ENCODE peak calls at places on chromosomes 7 and 10, in four cellular contexts. One of them, this sample, is unnamed.

GRCh38 chr7:123624527-123625183 is 23.0 kb downstream of the ASB15 start:
- DNase-seq in GM12878: peak; percentile 25
- DNase-seq in K562: peak; percentile 76
- DNase-seq in HepG2: peak; percentile 47
- DNase-seq in this sample: peak; percentile 86

GRCh38 chr10:117086545-117086944 is 51.5 kb downstream of the VAX1 start:
- DNase-seq in GM12878: no peak
- DNase-seq in K562: no peak
- DNase-seq in HepG2: no peak
- DNase-seq in this sample: no peak

GRCh38 chr7:121027761-121028681 is 39.5 kb downstream of the CPED1 start:
- DNase-seq in GM12878: no peak
- DNase-seq in K562: no peak
- DNase-seq in HepG2: peak; percentile 11
- DNase-seq in this sample: no peak

GRCh38 chr7:27423290-27423689 is 180.7 kb downstream of the EVX1 start:
- DNase-seq in GM12878: no peak
- DNase-seq in K562: no peak
- DNase-seq in HepG2: no peak
- DNase-seq in this sample: no peak

GRCh38 chr7:42931447-42931833 is 534 bp downstream of the PSMA2 start:
- DNase-seq in GM12878: no peak
- DNase-seq in K562: no peak
- DNase-seq in HepG2: no peak
- DNase-seq in this sample: no peak

GRCh38 chr7:55178292-55178862 is 159.6 kb downstream of the EGFR start:
- DNase-seq in GM12878: no peak
- DNase-seq in K562: no peak
- DNase-seq in HepG2: no peak
- DNase-seq in this sample: no peak

GRCh38 chr10:22174442-22174841 is 43.4 kb downstream of the EBLN1 start:
- DNase-seq in GM12878: no peak
- DNase-seq in K562: no peak
- DNase-seq in HepG2: no peak
- DNase-seq in this sample: no peak

GRCh38 chr7:45052011-45052410 is 36.8 kb downstream of the NACAD start:
- DNase-seq in GM12878: no peak
- DNase-seq in K562: no peak
- DNase-seq in HepG2: no peak
- DNase-seq in this sample: no peak

GRCh38 chr10:71850745-71851629 is at the start of gene PSAP:
- DNase-seq in GM12878: peak; percentile 91
- DNase-seq in K562: peak; percentile 100
- DNase-seq in HepG2: peak; percentile 95
- DNase-seq in this sample: peak; percentile 98

GRCh38 chr10:63236113-63236935 is 103.2 kb downstream of the NRBF2 start:
- DNase-seq in GM12878: no peak
- DNase-seq in K562: peak; percentile 52
- DNase-seq in HepG2: peak; percentile 44
- DNase-seq in this sample: no peak

GRCh38 chr7:70076325-70076724 is 478.1 kb downstream of the AUTS2 start:
- DNase-seq in GM12878: no peak
- DNase-seq in K562: no peak
- DNase-seq in HepG2: no peak
- DNase-seq in this sample: no peak

GRCh38 chr10:125002423-125003145 is 60.7 kb downstream of the ZRANB1 start:
- DNase-seq in GM12878: no peak
- DNase-seq in K562: no peak
- DNase-seq in HepG2: no peak
- DNase-seq in this sample: peak; percentile 8

GRCh38 chr7:18257711-18258110 is 230.1 kb upstream of the PRPS1L1 start:
- DNase-seq in GM12878: no peak
- DNase-seq in K562: no peak
- DNase-seq in HepG2: no peak
- DNase-seq in this sample: no peak

GRCh38 chr10:11147723-11148122 is 130.1 kb downstream of the CELF2 start:
- DNase-seq in GM12878: no peak
- DNase-seq in K562: no peak
- DNase-seq in HepG2: no peak
- DNase-seq in this sample: no peak

GRCh38 chr7:79531116-79531515 is 77.6 kb upstream of the MAGI2 start:
- DNase-seq in GM12878: no peak
- DNase-seq in K562: no peak
- DNase-seq in HepG2: no peak
- DNase-seq in this sample: no peak
- TF ChIP-seq TCF7 in GM12878: no peak
- TF ChIP-seq TCF7 in K562: no peak
- TF ChIP-seq TCF7 in HepG2: no peak
- TF ChIP-seq TCF7 in this sample: no peak

DNA sequence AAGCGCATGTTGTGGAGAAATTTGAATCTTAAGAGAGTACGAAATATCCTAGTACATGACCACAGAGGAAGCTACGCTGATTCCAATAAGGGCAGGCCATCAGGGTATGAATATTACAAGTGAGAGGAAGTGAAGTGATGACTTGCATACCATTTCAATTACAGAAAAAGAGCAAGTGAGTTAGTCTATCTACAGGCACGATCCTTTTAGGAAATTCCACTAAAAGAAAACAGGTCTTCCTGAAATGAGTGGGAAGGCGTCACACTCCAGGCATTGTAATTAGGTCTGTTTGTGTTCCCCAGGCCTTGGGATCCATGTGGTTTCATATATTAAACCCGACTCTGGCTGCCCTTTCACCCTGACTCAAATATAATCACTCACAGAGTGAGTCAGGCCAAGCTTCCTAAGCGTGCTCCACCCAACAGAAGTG is 152.5 kb downstream of the SEMA3A start:
- DNase-seq in GM12878: no peak
- DNase-seq in K562: no peak
- DNase-seq in HepG2: no peak
- DNase-seq in this sample: no peak
- TF ChIP-seq TCF7 in GM12878: no peak
- TF ChIP-seq TCF7 in K562: no peak
- TF ChIP-seq TCF7 in HepG2: no peak
- TF ChIP-seq TCF7 in this sample: no peak

GRCh38 chr10:32402499-32402898 is 43.4 kb upstream of the CCDC7 start:
- DNase-seq in GM12878: no peak
- DNase-seq in K562: no peak
- DNase-seq in HepG2: peak; percentile 35
- DNase-seq in this sample: no peak

GRCh38 chr10:32400961-32401360 is 45.0 kb upstream of the CCDC7 start:
- DNase-seq in GM12878: no peak
- DNase-seq in K562: no peak
- DNase-seq in HepG2: no peak
- DNase-seq in this sample: no peak

GRCh38 chr10:32408690-32409089 is 37.2 kb upstream of the CCDC7 start:
- DNase-seq in GM12878: no peak
- DNase-seq in K562: no peak
- DNase-seq in HepG2: no peak
- DNase-seq in this sample: no peak

DNA sequence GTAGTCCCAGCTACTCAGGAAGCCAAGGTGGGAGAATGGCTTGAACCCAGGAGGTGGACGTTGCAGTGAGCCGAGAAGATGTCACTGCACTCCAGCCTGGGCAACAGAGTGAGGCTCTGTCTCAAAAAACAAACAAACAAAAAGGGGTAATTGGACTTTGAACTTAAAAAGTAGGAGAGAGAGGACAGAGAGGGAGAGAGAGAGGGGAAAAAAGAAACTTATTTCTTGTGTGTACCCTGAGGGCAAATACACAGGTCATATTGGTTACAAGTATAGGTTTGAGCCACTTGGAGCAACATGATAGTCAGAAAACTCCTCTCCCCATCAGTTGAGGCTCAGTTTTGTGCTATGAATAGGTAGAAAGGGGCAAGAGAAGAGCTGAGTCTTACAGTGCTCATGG is 42.8 kb upstream of the CCDC7 start:
- DNase-seq in GM12878: no peak
- DNase-seq in K562: no peak
- DNase-seq in HepG2: no peak
- DNase-seq in this sample: no peak
- TF ChIP-seq TCF7 in GM12878: no peak
- TF ChIP-seq TCF7 in K562: no peak
- TF ChIP-seq TCF7 in HepG2: no peak
- TF ChIP-seq TCF7 in this sample: no peak

DNA sequence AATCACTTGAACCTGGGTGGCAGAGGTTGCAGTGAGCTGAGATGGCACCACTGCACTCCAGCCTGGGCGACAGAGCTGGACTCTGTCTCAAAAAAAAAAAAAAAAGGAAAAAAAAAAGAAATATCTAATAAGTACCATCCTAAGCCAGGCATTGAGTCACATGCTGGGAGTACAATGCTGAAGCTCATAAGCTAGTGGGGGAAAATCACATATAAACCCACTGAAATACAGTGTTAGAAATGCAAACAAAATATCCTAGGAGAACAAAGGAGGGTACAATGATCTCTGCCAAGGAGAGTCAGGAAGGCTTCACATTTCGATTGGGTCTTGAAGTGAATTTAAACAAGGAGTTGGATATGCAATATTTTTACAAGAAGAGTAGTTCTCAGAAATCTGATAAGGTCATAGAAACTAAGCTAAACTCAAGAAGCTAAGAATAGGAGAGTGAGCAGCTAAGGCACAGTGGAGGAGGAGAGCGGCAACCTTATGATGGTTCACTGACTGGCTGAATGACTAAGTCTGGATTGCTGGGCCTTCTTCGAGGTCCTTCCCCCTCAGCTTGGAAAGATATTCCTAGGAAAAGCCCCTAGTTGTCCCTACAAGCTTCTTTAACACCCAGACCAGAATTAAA is 115.5 kb downstream of the PHTF2 start:
- DNase-seq in GM12878: no peak
- DNase-seq in K562: peak; percentile 57
- DNase-seq in HepG2: no peak
- DNase-seq in this sample: no peak
- TF ChIP-seq TCF7 in GM12878: no peak
- TF ChIP-seq TCF7 in K562: no peak
- TF ChIP-seq TCF7 in HepG2: no peak
- TF ChIP-seq TCF7 in this sample: no peak

GRCh38 chr7:88318196-88318595 is 11.5 kb upstream of the STEAP4 start:
- DNase-seq in GM12878: no peak
- DNase-seq in K562: no peak
- DNase-seq in HepG2: no peak
- DNase-seq in this sample: no peak
- TF ChIP-seq TCF7 in GM12878: no peak
- TF ChIP-seq TCF7 in K562: no peak
- TF ChIP-seq TCF7 in HepG2: no peak
- TF ChIP-seq TCF7 in this sample: no peak

GRCh38 chr7:73861305-73861704 is 346 bp downstream of the TMEM270 start:
- DNase-seq in GM12878: no peak
- DNase-seq in K562: no peak
- DNase-seq in HepG2: no peak
- DNase-seq in this sample: no peak

GRCh38 chr7:73860859-73861258 is at the start of gene TMEM270:
- DNase-seq in GM12878: no peak
- DNase-seq in K562: no peak
- DNase-seq in HepG2: no peak
- DNase-seq in this sample: no peak

GRCh38 chr7:73856941-73857340 is 4.0 kb upstream of the TMEM270 start:
- DNase-seq in GM12878: no peak
- DNase-seq in K562: no peak
- DNase-seq in HepG2: no peak
- DNase-seq in this sample: no peak

GRCh38 chr7:73858807-73859206 is 2.2 kb upstream of the TMEM270 start:
- DNase-seq in GM12878: no peak
- DNase-seq in K562: no peak
- DNase-seq in HepG2: no peak
- DNase-seq in this sample: no peak
- TF ChIP-seq TCF7 in GM12878: no peak
- TF ChIP-seq TCF7 in K562: no peak
- TF ChIP-seq TCF7 in HepG2: no peak
- TF ChIP-seq TCF7 in this sample: no peak

DNA sequence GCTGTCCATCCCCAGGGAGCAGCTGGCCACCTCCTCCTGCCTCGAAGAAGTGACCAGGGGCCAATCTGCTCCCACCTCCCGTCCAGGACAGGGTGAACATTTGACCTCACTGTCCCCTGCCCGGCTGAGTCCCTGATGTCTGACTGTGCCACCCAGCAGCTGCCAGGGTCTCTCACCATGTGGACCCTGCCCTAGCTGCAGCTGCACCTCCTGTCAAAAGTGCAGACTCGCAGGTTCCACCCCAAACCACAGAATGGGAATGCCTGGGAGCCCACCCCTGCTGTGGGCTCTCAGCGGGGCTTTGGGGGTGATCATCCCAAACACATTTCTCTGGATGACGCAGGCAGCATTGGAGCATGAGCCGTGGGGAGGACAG is 86.1 kb downstream of the RGS10 start:
- DNase-seq in GM12878: no peak
- DNase-seq in K562: no peak
- DNase-seq in HepG2: no peak
- DNase-seq in this sample: no peak
- TF ChIP-seq TCF7 in GM12878: no peak
- TF ChIP-seq TCF7 in K562: no peak
- TF ChIP-seq TCF7 in HepG2: no peak
- TF ChIP-seq TCF7 in this sample: no peak

This sample was measured in WTC11.